ENCODE peak calls at places on chromosomes 2 and 18, in four cellular contexts. P is GM23338, S is GM12878, V is A549. T is an unnamed sample.
A peak's percentile ranks its signal among the peaks of the same experiment; 100 is the strongest.

GRCh38 chr2:118249970-118250369 is 161.7 kb downstream of the INSIG2 start:
- DNase-seq in P (no peak), S (no peak), V (no peak), T (no peak)

GRCh38 chr2:1891147-1891546 is 146.8 kb upstream of the PXDN start:
- DNase-seq in P (no peak), S (no peak), V (no peak), T (no peak)

GRCh38 chr18:22541232-22541631 is 123.5 kb upstream of the CTAGE1 start:
- DNase-seq in P (no peak), V (no peak), S (no peak), T (no peak)

GRCh38 chr2:160427629-160428424 is 65.8 kb downstream of the RBMS1 start:
- DNase-seq in V (no peak), P (no peak), S (no peak), T (no peak)

GRCh38 chr2:136122654-136123053 is 4.7 kb upstream of the CXCR4 start:
- DNase-seq in S (no peak), V (no peak), P (no peak), T (no peak)

GRCh38 chr18:30487962-30488361 is 554.6 kb downstream of the DSC3 start:
- DNase-seq in P (no peak), S (no peak), V (no peak), T (no peak)

GRCh38 chr2:178804791-178805190 is 2.4 kb downstream of the TTN start:
- DNase-seq in V (peak; percentile 25), P (peak; percentile 78), S (no peak), T (no peak)

GRCh38 chr2:235747868-235748144 is 254.0 kb downstream of the AGAP1 start:
- DNase-seq in V (no peak), P (no peak), S (no peak), T (no peak)

GRCh38 chr2:41932241-41933034 is 115.4 kb upstream of the PKDCC start:
- DNase-seq in S (no peak), P (no peak), V (no peak), T (no peak)

GRCh38 chr2:215238485-215239098 is 73.3 kb upstream of the ATIC start:
- DNase-seq in V (no peak), S (no peak), P (no peak), T (no peak)

GRCh38 chr18:79548986-79549637 is 130.5 kb upstream of the CTDP1 start:
- DNase-seq in V (no peak), P (no peak), S (no peak), T (no peak)

GRCh38 chr2:240644171-240644651 is 18.9 kb downstream of the GPR35 start:
- DNase-seq in V (no peak), P (no peak), S (no peak), T (no peak)

GRCh38 chr2:36147670-36148390 is 207.7 kb upstream of the CRIM1 start:
- DNase-seq in P (no peak), S (peak; percentile 26), V (no peak), T (no peak)

GRCh38 chr2:38074047-38074774 is 1.7 kb downstream of the CYP1B1 start:
- DNase-seq in V (peak; percentile 56), P (peak; percentile 60), S (no peak), T (no peak)

GRCh38 chr2:1676091-1676912 is 68.0 kb downstream of the PXDN start:
- DNase-seq in V (no peak), S (no peak), P (no peak), T (no peak)

GRCh38 chr2:47065771-47066380 is 89.2 kb downstream of the STPG4 start:
- DNase-seq in S (no peak), P (peak; percentile 34), V (no peak), T (no peak)

GRCh38 chr2:174344716-174345472 is 10.1 kb downstream of the SP9 start:
- DNase-seq in P (peak; percentile 75), V (peak; percentile 55), S (no peak), T (peak; percentile 35)

GRCh38 chr18:36199691-36200295 is 12.5 kb downstream of the MOCOS start:
- DNase-seq in P (no peak), S (no peak), V (no peak), T (no peak)

GRCh38 chr18:42053188-42053781 is 98.3 kb downstream of the PIK3C3 start:
- DNase-seq in P (peak; percentile 60), S (peak; percentile 4), V (peak; percentile 33), T (no peak)

GRCh38 chr2:172928754-172929153 is 146.9 kb upstream of the MAP3K20 start:
- DNase-seq in V (no peak), S (no peak), P (no peak), T (no peak)

GRCh38 chr2:8549942-8550341 is 131.9 kb upstream of the ID2 start:
- DNase-seq in S (no peak), P (no peak), V (no peak), T (no peak)

GRCh38 chr18:58309099-58309498 is 265.1 kb downstream of the NEDD4L start:
- DNase-seq in S (no peak), V (no peak), P (no peak), T (no peak)

GRCh38 chr18:59902180-59902992 is 2.6 kb downstream of the PMAIP1 start:
- DNase-seq in P (no peak), V (no peak), S (no peak), T (no peak)

GRCh38 chr18:79542876-79543750 is 136.5 kb upstream of the CTDP1 start:
- DNase-seq in V (no peak), S (no peak), P (no peak), T (no peak)

GRCh38 chr18:2827076-2827475 is 19.7 kb upstream of the EMILIN2 start:
- DNase-seq in V (no peak), S (no peak), P (no peak), T (no peak)

GRCh38 chr2:11710632-11711381 is 35.6 kb upstream of the LPIN1 start:
- DNase-seq in S (no peak), P (no peak), V (no peak), T (no peak)

GRCh38 chr18:57803119-57803969 is at the start of gene ATP8B1:
- DNase-seq in V (peak; percentile 66), S (no peak), P (peak; percentile 93), T (no peak)

GRCh38 chr2:102660070-102660469 is 40.7 kb downstream of the SLC9A2 start:
- DNase-seq in S (no peak), V (peak; percentile 9), P (no peak), T (no peak)

GRCh38 chr18:12657048-12657848 is 659 bp downstream of the SPIRE1 start:
- DNase-seq in V (peak; percentile 13), P (peak; percentile 50), S (no peak), T (no peak)

GRCh38 chr2:26401739-26402541 is at the start of gene DRC1:
- DNase-seq in S (no peak), V (peak; percentile 88), P (peak; percentile 96), T (no peak)

DNA sequence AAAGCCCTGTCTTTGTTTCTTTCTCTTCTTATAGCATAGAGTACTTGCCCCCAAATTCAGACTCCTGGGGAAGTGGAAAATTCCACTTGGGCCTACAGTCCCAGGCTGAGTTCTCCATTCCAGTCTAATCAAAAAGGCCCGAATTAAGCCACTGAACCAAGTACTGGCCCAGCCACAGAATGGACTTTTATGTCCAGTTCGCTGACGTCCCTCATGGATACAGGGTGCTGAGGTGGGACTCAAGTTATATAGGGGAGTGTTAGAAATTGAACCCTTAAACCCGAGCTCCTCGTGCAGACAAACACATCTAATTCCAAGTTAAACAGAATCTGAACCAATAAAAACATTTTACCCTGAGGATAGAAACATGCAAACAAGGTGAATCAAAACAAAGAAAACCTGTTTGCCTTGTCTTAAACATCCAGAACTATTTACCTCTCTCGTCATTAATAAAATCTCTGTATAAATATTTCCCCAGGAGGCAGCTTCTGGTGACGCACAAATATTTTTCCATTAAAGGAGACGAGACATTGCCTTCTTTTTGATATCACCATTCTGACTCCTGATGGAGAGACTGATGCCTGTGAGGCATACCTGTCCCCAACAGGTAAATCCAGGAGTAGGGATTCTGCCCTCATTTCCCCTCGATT is 136.8 kb upstream of the ARL4C start:
- DNase-seq in P (no peak), V (no peak), S (no peak), T (no peak)
- H3K4me1 ChIP-seq in P (peaks cover 40% of the 10 kb centered on the region), V (no peaks in the 10 kb centered on the region), S (no peaks in the 10 kb centered on the region), T (no peaks in the 10 kb centered on the region)

GRCh38 chr2:159146930-159147666 is 139.4 kb downstream of the WDSUB1 start:
- DNase-seq in P (no peak), V (no peak), S (no peak), T (no peak)
- TF ChIP-seq REST in P (no peak), V (no peak), S (no peak), T (no peak)

DNA sequence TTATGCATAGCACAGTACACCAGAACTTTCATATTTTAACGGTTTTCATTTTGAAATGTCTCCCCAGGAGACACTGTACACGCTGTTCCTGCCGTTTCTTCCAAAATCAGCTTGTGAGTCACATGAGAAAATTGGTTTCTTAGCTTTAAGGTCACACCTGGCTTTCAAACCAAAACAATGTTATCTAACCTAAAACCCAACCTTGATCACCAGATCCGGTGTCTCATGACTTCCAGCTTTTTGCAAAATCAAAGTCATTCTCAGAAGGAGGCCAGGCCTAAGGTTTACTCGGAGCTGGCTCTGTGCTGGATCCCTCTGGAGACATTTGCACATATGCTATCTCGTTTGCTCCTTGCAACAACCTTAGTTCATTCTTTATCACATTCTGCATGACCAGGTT is 105.3 kb downstream of the RNF144A start:
- DNase-seq in P (no peak), S (no peak), V (no peak), T (no peak)
- H3K4me1 ChIP-seq in P (no peaks in the 10 kb centered on the region), S (no peaks in the 10 kb centered on the region), V (peaks cover 13% of the 10 kb centered on the region), T (no peaks in the 10 kb centered on the region)

GRCh38 chr18:45670281-45670962 is 53.6 kb upstream of the SLC14A1 start:
- DNase-seq in P (no peak), V (no peak), S (no peak), T (no peak)
- TF ChIP-seq REST in P (no peak), V (no peak), S (no peak), T (no peak)

GRCh38 chr2:64748147-64748546 is 94.4 kb upstream of the SERTAD2 start:
- DNase-seq in S (no peak), P (no peak), V (no peak), T (no peak)
- H3K4me1 ChIP-seq in S (peaks cover 3% of the 10 kb centered on the region), P (peaks cover 11% of the 10 kb centered on the region), V (peaks cover 37% of the 10 kb centered on the region), T (peaks cover 33% of the 10 kb centered on the region)